ENCODE peak calls at places on chromosome 12, in six cellular contexts. L is NCI-H460; Y is H7; V is hepatic stellate cell; M is endothelial cell; N is activated CD4-positive, alpha-beta T cell treated with anti-CD3 and anti-CD28 coated beads, Interleukin-2, amount 50 U/mL, for 48 hours. K is an unnamed sample.

GRCh38 chr12:12585115-12585862 is 22.6 kb upstream of the DUSP16 start:
- DNase-seq in M (peak), L (no peak), N (no peak), Y (no peak), V (no peak), K (no peak)

GRCh38 chr12:19857197-19857596 is 417.9 kb downstream of the AEBP2 start:
- DNase-seq in V (no peak), L (no peak), N (no peak), Y (no peak), M (no peak), K (no peak)

GRCh38 chr12:42145552-42146215 is 1.0 kb upstream of the GXYLT1 start:
- DNase-seq in M (no peak), V (no peak), N (no peak), L (no peak), Y (peak), K (no peak)

GRCh38 chr12:52710744-52711143 is 7.4 kb upstream of the KRT77 start:
- DNase-seq in M (no peak), L (no peak), Y (no peak), N (no peak), V (no peak), K (no peak)

GRCh38 chr12:71476513-71476912 is 36.9 kb downstream of the LGR5 start:
- DNase-seq in V (peak), Y (no peak), N (no peak), M (no peak), L (no peak), K (no peak)

GRCh38 chr12:106138646-106139421 is at the start of gene NUAK1:
- DNase-seq in N (peak), V (peak), M (peak), L (peak), Y (peak), K (peak)

GRCh38 chr12:126784328-126784921 is 1482.5 kb upstream of the TMEM132C start:
- DNase-seq in M (no peak), L (peak), Y (peak), N (peak), V (no peak), K (no peak)

GRCh38 chr12:116677202-116677651 is 60.6 kb downstream of the SPRING1 start:
- DNase-seq in N (no peak), Y (no peak), V (no peak), M (no peak), L (no peak), K (no peak)

GRCh38 chr12:14833952-14834351 is 9.4 kb downstream of the ART4 start:
- DNase-seq in M (no peak), L (no peak), Y (no peak), V (no peak), N (no peak), K (no peak)

GRCh38 chr12:108629824-108630476 is 3.7 kb downstream of the SELPLG start:
- DNase-seq in N (no peak), Y (peak), V (peak), M (no peak), L (no peak), K (no peak)

GRCh38 chr12:122908915-122909314 is 13.0 kb upstream of the VPS37B start:
- DNase-seq in N (no peak), V (no peak), Y (no peak), L (no peak), M (no peak), K (peak)

GRCh38 chr12:92396647-92397258 is 251.1 kb upstream of the BTG1 start:
- DNase-seq in L (peak), Y (no peak), N (no peak), V (peak), M (no peak), K (no peak)

GRCh38 chr12:93166891-93167307 is 210.8 kb upstream of the NUDT4 start:
- DNase-seq in L (no peak), Y (no peak), M (no peak), N (no peak), V (no peak), K (no peak)

GRCh38 chr12:82880442-82880901 is 193.8 kb downstream of the TMTC2 start:
- DNase-seq in L (no peak), Y (no peak), V (no peak), M (no peak), N (no peak), K (no peak)

GRCh38 chr12:62604856-62605255 is 138.2 kb downstream of the MON2 start:
- DNase-seq in N (no peak), L (peak), V (peak), M (no peak), Y (no peak), K (no peak)

GRCh38 chr12:104055686-104056388 is 5.8 kb upstream of the GLT8D2 start:
- DNase-seq in M (no peak), Y (no peak), V (no peak), L (no peak), N (no peak), K (peak)

GRCh38 chr12:50924439-50925341 is 27.7 kb upstream of the HIGD1C start:
- DNase-seq in Y (no peak), N (peak), L (no peak), V (peak), M (peak), K (peak)

GRCh38 chr12:74412607-74413230 is 124.9 kb upstream of the ATXN7L3B start:
- DNase-seq in L (peak), Y (no peak), M (no peak), N (no peak), V (no peak), K (no peak)

GRCh38 chr12:124617615-124618014 is 50.2 kb upstream of the NCOR2 start:
- DNase-seq in L (no peak), N (no peak), Y (peak), V (no peak), M (no peak), K (peak)